ENCODE peak calls at places on chromosomes 6 and 20, in six cellular contexts. P is central memory CD4-positive, alpha-beta T cell; A is B cell; L is T-helper 1 cell; N is AG09309; D is iPS DF 6.9. U is an unnamed sample.

GRCh38 chr6:142900467-142900961 is 44.5 kb downstream of the HIVEP2 start:
- DNase-seq in D (no peak), P (peak), N (no peak), A (no peak), L (no peak), U (no peak)

GRCh38 chr6:31568537-31568961 is 3.5 kb upstream of the LTA start:
- DNase-seq in D (no peak), N (no peak), L (peak), A (peak), P (peak), U (peak)

GRCh38 chr6:123323419-123324329 is 313.1 kb downstream of the TRDN start:
- DNase-seq in N (no peak), L (no peak), D (no peak), P (no peak), A (no peak), U (no peak)

GRCh38 chr6:39464067-39464466 is 141.6 kb upstream of the KCNK16 start:
- DNase-seq in D (no peak), L (no peak), N (no peak), P (no peak), A (no peak), U (no peak)

GRCh38 chr20:49286689-49287551 is 9.1 kb upstream of the ZNFX1 start:
- DNase-seq in D (no peak), A (no peak), P (no peak), L (no peak), N (no peak), U (no peak)

GRCh38 chr20:24492031-24492607 is 22.7 kb downstream of the SYNDIG1 start:
- DNase-seq in A (no peak), P (no peak), D (no peak), L (no peak), N (no peak), U (no peak)

GRCh38 chr6:46626228-46626909 is 26.2 kb downstream of the CYP39A1 start:
- DNase-seq in A (no peak), D (no peak), P (peak), L (no peak), N (no peak), U (peak)

GRCh38 chr6:52995913-52996685 is 1.0 kb upstream of the GSTA4 start:
- DNase-seq in N (peak), A (peak), D (no peak), L (peak), P (peak), U (peak)

GRCh38 chr20:1941226-1941625 is 46.0 kb downstream of the SIRPA start:
- DNase-seq in N (no peak), P (no peak), A (no peak), L (no peak), D (no peak), U (no peak)

GRCh38 chr6:154993026-154993425 is 2.1 kb upstream of the TIAM2 start:
- DNase-seq in A (no peak), N (no peak), D (no peak), L (no peak), P (no peak), U (no peak)